ENCODE peak calls at places on chromosomes 12 and 14, in nine cellular contexts. O is SK-N-SH, N is K562, F is HCT116, H is A549, I is HepG2, U is endothelial cell of umbilical vein, Y is H1, D is GM12878. K is an unnamed sample.

GRCh38 chr12:128830505-128830893 is 6.7 kb upstream of the SLC15A4 start:
- DNase-seq in Y (no peak), U (no peak), N (no peak), I (no peak), F (no peak), H (no peak), O (no peak), D (peak), K (peak)

GRCh38 chr12:79624378-79624777 is 66.4 kb downstream of the PAWR start:
- DNase-seq in F (no peak), O (no peak), U (no peak), Y (no peak), I (no peak), H (no peak), D (no peak), N (no peak), K (no peak)

GRCh38 chr12:74871817-74872216 is 334.2 kb downstream of the ATXN7L3B start:
- DNase-seq in Y (no peak), H (no peak), N (no peak), I (no peak), U (no peak), F (no peak), D (no peak), O (no peak), K (no peak)

GRCh38 chr12:68271346-68271745 is 17.9 kb upstream of the IL22 start:
- DNase-seq in O (no peak), U (no peak), I (no peak), N (no peak), F (no peak), D (no peak), H (no peak), Y (no peak), K (no peak)

GRCh38 chr14:55458800-55459577 is 18.6 kb upstream of the TBPL2 start:
- DNase-seq in N (no peak), H (no peak), I (no peak), Y (no peak), O (no peak), F (no peak), U (peak), D (no peak), K (peak)

GRCh38 chr12:132746621-132747020 is 15.0 kb downstream of the ANKLE2 start:
- DNase-seq in N (no peak), H (no peak), F (no peak), O (no peak), U (no peak), Y (no peak), I (no peak), D (no peak), K (no peak)

GRCh38 chr12:119020377-119021360 is 39.3 kb downstream of the SRRM4 start:
- DNase-seq in O (peak), Y (peak), F (peak), D (no peak), U (no peak), N (peak), I (peak), H (peak), K (peak)

GRCh38 chr14:104148433-104149277 is 10.3 kb downstream of the KIF26A start:
- DNase-seq in F (no peak), U (peak), O (no peak), H (no peak), D (no peak), N (no peak), I (no peak), Y (no peak), K (no peak)

GRCh38 chr12:109147954-109148353 is 31.6 kb downstream of the ACACB start:
- DNase-seq in D (no peak), H (no peak), O (no peak), I (no peak), U (no peak), Y (no peak), N (no peak), F (no peak), K (no peak)

GRCh38 chr12:14781563-14781962 is 21.7 kb downstream of the WBP11 start:
- DNase-seq in I (no peak), N (no peak), H (no peak), U (no peak), F (no peak), O (no peak), D (no peak), Y (no peak), K (no peak)

GRCh38 chr14:73888460-73888725 is 1.7 kb downstream of the ZNF410 start:
- DNase-seq in F (no peak), I (no peak), D (no peak), Y (no peak), O (no peak), U (peak), H (no peak), N (no peak), K (peak)

GRCh38 chr14:92922883-92923743 is at the start of gene CHGA:
- DNase-seq in N (peak), Y (peak), U (peak), D (no peak), O (peak), H (peak), I (peak), F (no peak), K (peak)

GRCh38 chr14:56119221-56119967 is 1.2 kb downstream of the PELI2 start:
- DNase-seq in U (peak), N (no peak), O (peak), I (no peak), D (no peak), H (peak), F (no peak), Y (no peak), K (peak)

GRCh38 chr14:99350751-99351150 is 78.8 kb upstream of the BCL11B start:
- DNase-seq in D (no peak), O (peak), N (no peak), H (no peak), U (no peak), F (no peak), Y (no peak), I (no peak), K (no peak)

GRCh38 chr14:52877628-52878027 is 73.2 kb downstream of the FERMT2 start:
- DNase-seq in I (no peak), O (no peak), H (no peak), Y (no peak), D (no peak), N (no peak), U (peak), F (no peak), K (no peak)

GRCh38 chr14:93984987-93985410 is 8.6 kb upstream of the ASB2 start:
- DNase-seq in I (peak), O (peak), D (no peak), F (peak), U (no peak), Y (no peak), H (peak), N (peak), K (peak)

GRCh38 chr14:21071225-21072041 is 1.3 kb downstream of the ARHGEF40 start:
- DNase-seq in D (peak), N (peak), Y (no peak), F (no peak), O (peak), U (peak), I (peak), H (peak), K (peak)

GRCh38 chr12:87117516-87117915 is 861.3 kb upstream of the MGAT4C start:
- DNase-seq in H (no peak), N (no peak), U (no peak), I (no peak), Y (no peak), O (no peak), F (no peak), D (no peak), K (no peak)

GRCh38 chr12:30928356-30929264 is 2.1 kb downstream of the TSPAN11 start:
- DNase-seq in U (peak), Y (no peak), O (peak), I (no peak), H (no peak), D (no peak), F (no peak), N (peak), K (no peak)

GRCh38 chr12:49566361-49566760 is 1.6 kb downstream of the MCRS1 start:
- DNase-seq in U (no peak), D (no peak), Y (no peak), O (no peak), N (no peak), I (no peak), F (no peak), H (no peak), K (no peak)

GRCh38 chr14:75989134-75989533 is 3.6 kb downstream of the IFT43 start:
- DNase-seq in N (no peak), D (no peak), H (no peak), F (no peak), U (peak), O (no peak), Y (no peak), I (peak), K (no peak)

GRCh38 chr14:59376691-59377090 is 88.5 kb downstream of the GPR135 start:
- DNase-seq in Y (no peak), N (no peak), F (no peak), I (no peak), D (no peak), O (no peak), U (no peak), H (no peak), K (no peak)

GRCh38 chr12:18146375-18146774 is 56.4 kb upstream of the RERGL start:
- DNase-seq in N (no peak), Y (no peak), U (no peak), I (no peak), O (no peak), F (no peak), H (no peak), D (no peak), K (peak)

GRCh38 chr12:105977256-105978051 is 161.3 kb downstream of the NUAK1 start:
- DNase-seq in F (no peak), O (no peak), H (no peak), D (no peak), I (no peak), U (no peak), Y (no peak), N (no peak), K (no peak)

GRCh38 chr12:105659355-105660075 is 329.0 kb downstream of the C12orf75 start:
- DNase-seq in N (no peak), I (no peak), F (no peak), U (peak), O (no peak), Y (no peak), D (no peak), H (no peak), K (no peak)

GRCh38 chr12:14810953-14811483 is 3.0 kb downstream of the SMCO3 start:
- DNase-seq in Y (no peak), N (no peak), I (peak), U (peak), O (no peak), F (no peak), D (no peak), H (peak), K (no peak)

GRCh38 chr14:63677891-63678379 is 36.3 kb upstream of the WDR89 start:
- DNase-seq in O (no peak), D (no peak), N (no peak), I (no peak), Y (no peak), H (no peak), F (no peak), U (peak), K (peak)

GRCh38 chr12:2034633-2035420 is 18.0 kb upstream of the CACNA1C start:
- DNase-seq in H (peak), F (peak), N (peak), O (peak), Y (peak), U (peak), I (peak), D (peak), K (peak)

GRCh38 chr12:2039034-2039433 is 13.8 kb upstream of the CACNA1C start:
- DNase-seq in Y (no peak), U (no peak), N (no peak), F (no peak), O (no peak), I (no peak), D (no peak), H (no peak), K (no peak)

DNA sequence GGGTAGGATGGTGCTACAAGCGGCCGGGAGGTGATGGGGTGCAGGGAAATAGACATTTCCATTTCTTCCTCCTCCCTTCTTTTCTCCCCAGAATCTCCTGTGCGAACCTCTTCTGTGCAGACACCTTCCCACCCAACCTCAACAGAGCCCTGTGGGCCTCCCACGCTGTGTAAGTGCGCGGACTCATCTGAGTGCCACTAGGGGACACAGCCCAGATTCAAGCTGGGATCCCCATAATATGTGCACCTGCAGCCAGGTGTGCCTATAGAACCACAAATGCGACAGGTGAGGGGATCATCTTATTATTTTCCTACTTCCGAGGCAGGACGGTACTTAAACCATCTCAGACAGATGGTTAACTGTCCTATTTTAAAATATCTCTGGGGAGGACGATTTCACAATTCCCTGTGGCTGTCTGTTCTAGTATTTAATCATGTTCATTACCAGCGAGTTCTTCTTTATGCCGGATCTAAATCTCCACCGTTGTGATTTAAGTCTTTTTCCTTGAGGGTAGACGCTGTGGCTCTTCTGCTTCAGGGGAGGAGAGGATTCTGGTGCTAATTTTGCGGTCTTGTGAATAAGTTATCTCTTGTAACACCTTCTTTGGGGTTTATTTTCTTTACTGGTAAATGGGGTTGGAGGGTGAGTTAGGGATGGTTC is 17.2 kb upstream of the CACNA1C start:
- DNase-seq in F (no peak), U (no peak), I (no peak), N (no peak), O (no peak), H (no peak), Y (no peak), D (no peak), K (peak)
- H3K4me3 ChIP-seq in F (peak), U (no peak), I (peak), N (peak), O (peak), H (peak), Y (peak), D (peak), K (peak)

GRCh38 chr14:68969278-68969677 is 9.8 kb downstream of the ACTN1 start:
- DNase-seq in H (no peak), U (peak), F (no peak), O (peak), D (no peak), Y (no peak), N (no peak), I (no peak), K (no peak)

GRCh38 chr14:68967459-68967940 is 11.6 kb downstream of the ACTN1 start:
- DNase-seq in O (no peak), Y (no peak), U (no peak), F (no peak), I (no peak), N (no peak), H (no peak), D (no peak), K (no peak)

GRCh38 chr14:68966872-68967301 is 12.2 kb downstream of the ACTN1 start:
- DNase-seq in O (peak), F (no peak), U (peak), I (no peak), D (no peak), N (no peak), H (no peak), Y (no peak), K (no peak)

GRCh38 chr14:68968721-68969120 is 10.4 kb downstream of the ACTN1 start:
- DNase-seq in I (no peak), U (no peak), H (no peak), Y (no peak), D (no peak), O (no peak), N (no peak), F (no peak), K (no peak)

DNA sequence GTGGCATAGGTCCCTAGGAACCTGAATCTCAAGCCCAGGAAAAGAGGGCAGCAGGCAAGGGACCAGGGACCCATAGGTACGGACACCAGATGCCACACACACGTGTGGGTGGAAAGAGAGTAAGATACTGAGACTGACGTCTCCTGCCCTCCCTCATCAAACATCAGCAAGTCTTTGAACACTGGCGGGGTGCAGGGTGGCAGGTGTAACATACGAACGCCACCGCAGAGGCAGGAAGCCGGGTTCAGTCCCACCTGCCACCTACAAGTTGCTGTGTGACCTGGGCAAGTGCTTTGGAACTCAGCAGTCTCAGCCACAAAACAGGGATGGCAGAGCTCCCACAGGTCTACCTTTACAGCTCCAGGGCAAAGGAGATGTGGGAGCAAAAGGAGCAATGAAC is 11.1 kb downstream of the ACTN1 start:
- DNase-seq in O (no peak), N (no peak), H (no peak), Y (no peak), U (no peak), F (no peak), D (no peak), I (no peak), K (no peak)
- TF ChIP-seq MAX in O (no peak), N (no peak), H (no peak), Y (no peak), U (no peak), F (no peak), D (no peak), I (no peak), K (no peak)

GRCh38 chr12:51218607-51219161 is 822 bp upstream of the POU6F1 start:
- DNase-seq in I (peak), Y (no peak), N (peak), F (no peak), H (no peak), U (peak), D (no peak), O (no peak), K (peak)

GRCh38 chr12:51216652-51217051 is 1.2 kb downstream of the POU6F1 start:
- DNase-seq in H (no peak), F (no peak), U (no peak), N (no peak), O (no peak), D (no peak), Y (no peak), I (no peak), K (no peak)

GRCh38 chr12:51217968-51218606 is at the start of gene POU6F1:
- DNase-seq in I (peak), D (peak), F (peak), U (peak), O (peak), H (peak), Y (peak), N (peak), K (peak)

GRCh38 chr12:51217133-51217967 is 512 bp downstream of the POU6F1 start:
- DNase-seq in Y (no peak), I (no peak), N (peak), F (no peak), O (peak), D (no peak), H (peak), U (peak), K (peak)

DNA sequence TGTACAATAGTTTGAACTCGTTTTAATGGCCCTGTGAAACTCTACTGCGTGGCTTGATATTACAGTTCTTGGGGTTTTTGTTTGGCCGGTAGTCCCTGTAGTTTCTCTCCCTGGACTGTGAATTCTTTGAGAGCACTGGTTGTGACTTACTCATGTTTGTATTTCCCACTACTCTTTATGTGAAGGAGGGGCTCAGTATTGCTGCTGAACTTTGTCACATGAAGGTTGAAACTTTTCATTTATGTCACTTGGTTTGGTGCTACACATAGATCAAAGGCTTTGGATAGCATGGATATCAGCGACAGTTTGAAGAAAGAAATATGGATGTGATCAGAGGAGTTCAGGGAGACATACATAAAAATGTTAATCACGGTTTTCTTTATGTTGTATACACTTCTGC is 1.5 kb upstream of the POU6F1 start:
- DNase-seq in Y (no peak), F (no peak), I (peak), D (no peak), O (no peak), U (no peak), H (no peak), N (no peak), K (no peak)
- H3K4me3 ChIP-seq in Y (no peak), F (no peak), I (peak), D (peak), O (no peak), U (no peak), H (no peak), N (peak), K (peak)

GRCh38 chr12:2324375-2324774 is 271.6 kb downstream of the CACNA1C start:
- DNase-seq in D (no peak), Y (no peak), H (no peak), O (no peak), N (no peak), I (no peak), U (peak), F (no peak), K (no peak)
- TF ChIP-seq MAX in D (no peak), Y (no peak), H (no peak), O (no peak), N (no peak), I (no peak), U (no peak), F (no peak), K (no peak)

K was measured in NB4.